ENCODE peak calls at places on chromosomes 2 and 18, in nine cellular contexts. One of them, this sample, is unnamed.

GRCh38 chr2:73069855-73070650 is 1.5 kb downstream of the SFXN5 start:
- DNase-seq in progenitor cell of endocrine pancreas: no peak
- DNase-seq in activated CD4-positive, alpha-beta T cell treated with anti-CD3 and anti-CD28 coated beads, Interleukin-2, amount 50 U/mL, for 24 hours: no peak
- DNase-seq in effector CD4-positive, alpha-beta T cell: no peak
- DNase-seq in HTR-8/SVneo: no peak
- DNase-seq in WERI-Rb-1: no peak
- DNase-seq in stimulated activated CD4-positive, alpha-beta T cell treated with anti-CD3 and anti-CD28 coated beads, TNF-alpha, amount 100 ng/mL, for 4 hours: no peak
- DNase-seq in ELR: peak
- DNase-seq in RWPE2: no peak
- DNase-seq in this sample: no peak

GRCh38 chr2:205852457-205852856 is 170.2 kb downstream of the NRP2 start:
- DNase-seq in stimulated activated CD4-positive, alpha-beta T cell treated with anti-CD3 and anti-CD28 coated beads, TNF-alpha, amount 100 ng/mL, for 4 hours: no peak
- DNase-seq in HTR-8/SVneo: no peak
- DNase-seq in effector CD4-positive, alpha-beta T cell: no peak
- DNase-seq in ELR: no peak
- DNase-seq in activated CD4-positive, alpha-beta T cell treated with anti-CD3 and anti-CD28 coated beads, Interleukin-2, amount 50 U/mL, for 24 hours: no peak
- DNase-seq in progenitor cell of endocrine pancreas: no peak
- DNase-seq in RWPE2: no peak
- DNase-seq in WERI-Rb-1: no peak
- DNase-seq in this sample: no peak

GRCh38 chr18:44731160-44731865 is 50.6 kb downstream of the SETBP1 start:
- DNase-seq in stimulated activated CD4-positive, alpha-beta T cell treated with anti-CD3 and anti-CD28 coated beads, TNF-alpha, amount 100 ng/mL, for 4 hours: no peak
- DNase-seq in ELR: no peak
- DNase-seq in effector CD4-positive, alpha-beta T cell: no peak
- DNase-seq in HTR-8/SVneo: no peak
- DNase-seq in progenitor cell of endocrine pancreas: no peak
- DNase-seq in WERI-Rb-1: no peak
- DNase-seq in RWPE2: no peak
- DNase-seq in activated CD4-positive, alpha-beta T cell treated with anti-CD3 and anti-CD28 coated beads, Interleukin-2, amount 50 U/mL, for 24 hours: no peak
- DNase-seq in this sample: no peak

GRCh38 chr2:223888251-223888650 is 50.9 kb upstream of the AP1S3 start:
- DNase-seq in progenitor cell of endocrine pancreas: no peak
- DNase-seq in ELR: no peak
- DNase-seq in stimulated activated CD4-positive, alpha-beta T cell treated with anti-CD3 and anti-CD28 coated beads, TNF-alpha, amount 100 ng/mL, for 4 hours: no peak
- DNase-seq in activated CD4-positive, alpha-beta T cell treated with anti-CD3 and anti-CD28 coated beads, Interleukin-2, amount 50 U/mL, for 24 hours: no peak
- DNase-seq in RWPE2: no peak
- DNase-seq in WERI-Rb-1: no peak
- DNase-seq in effector CD4-positive, alpha-beta T cell: no peak
- DNase-seq in HTR-8/SVneo: no peak
- DNase-seq in this sample: no peak

GRCh38 chr2:45826889-45827635 is 175.6 kb downstream of the PRKCE start:
- DNase-seq in HTR-8/SVneo: no peak
- DNase-seq in RWPE2: no peak
- DNase-seq in WERI-Rb-1: no peak
- DNase-seq in effector CD4-positive, alpha-beta T cell: no peak
- DNase-seq in progenitor cell of endocrine pancreas: no peak
- DNase-seq in activated CD4-positive, alpha-beta T cell treated with anti-CD3 and anti-CD28 coated beads, Interleukin-2, amount 50 U/mL, for 24 hours: no peak
- DNase-seq in ELR: peak
- DNase-seq in stimulated activated CD4-positive, alpha-beta T cell treated with anti-CD3 and anti-CD28 coated beads, TNF-alpha, amount 100 ng/mL, for 4 hours: no peak
- DNase-seq in this sample: no peak

GRCh38 chr2:180971811-180972210 is 8.6 kb upstream of the UBE2E3 start:
- DNase-seq in stimulated activated CD4-positive, alpha-beta T cell treated with anti-CD3 and anti-CD28 coated beads, TNF-alpha, amount 100 ng/mL, for 4 hours: no peak
- DNase-seq in WERI-Rb-1: no peak
- DNase-seq in HTR-8/SVneo: no peak
- DNase-seq in ELR: no peak
- DNase-seq in effector CD4-positive, alpha-beta T cell: no peak
- DNase-seq in activated CD4-positive, alpha-beta T cell treated with anti-CD3 and anti-CD28 coated beads, Interleukin-2, amount 50 U/mL, for 24 hours: no peak
- DNase-seq in RWPE2: no peak
- DNase-seq in progenitor cell of endocrine pancreas: no peak
- DNase-seq in this sample: no peak

GRCh38 chr2:223768179-223768578 is 69.2 kb downstream of the AP1S3 start:
- DNase-seq in stimulated activated CD4-positive, alpha-beta T cell treated with anti-CD3 and anti-CD28 coated beads, TNF-alpha, amount 100 ng/mL, for 4 hours: no peak
- DNase-seq in HTR-8/SVneo: no peak
- DNase-seq in ELR: no peak
- DNase-seq in activated CD4-positive, alpha-beta T cell treated with anti-CD3 and anti-CD28 coated beads, Interleukin-2, amount 50 U/mL, for 24 hours: no peak
- DNase-seq in effector CD4-positive, alpha-beta T cell: no peak
- DNase-seq in progenitor cell of endocrine pancreas: no peak
- DNase-seq in RWPE2: no peak
- DNase-seq in WERI-Rb-1: no peak
- DNase-seq in this sample: no peak

GRCh38 chr2:148529745-148530144 is 114.8 kb upstream of the EPC2 start:
- DNase-seq in progenitor cell of endocrine pancreas: no peak
- DNase-seq in effector CD4-positive, alpha-beta T cell: no peak
- DNase-seq in HTR-8/SVneo: no peak
- DNase-seq in ELR: no peak
- DNase-seq in activated CD4-positive, alpha-beta T cell treated with anti-CD3 and anti-CD28 coated beads, Interleukin-2, amount 50 U/mL, for 24 hours: no peak
- DNase-seq in stimulated activated CD4-positive, alpha-beta T cell treated with anti-CD3 and anti-CD28 coated beads, TNF-alpha, amount 100 ng/mL, for 4 hours: no peak
- DNase-seq in WERI-Rb-1: no peak
- DNase-seq in RWPE2: no peak
- DNase-seq in this sample: no peak

GRCh38 chr2:239881031-239881471 is 144.1 kb downstream of the NDUFA10 start:
- DNase-seq in RWPE2: no peak
- DNase-seq in activated CD4-positive, alpha-beta T cell treated with anti-CD3 and anti-CD28 coated beads, Interleukin-2, amount 50 U/mL, for 24 hours: no peak
- DNase-seq in ELR: no peak
- DNase-seq in HTR-8/SVneo: no peak
- DNase-seq in progenitor cell of endocrine pancreas: no peak
- DNase-seq in WERI-Rb-1: no peak
- DNase-seq in stimulated activated CD4-positive, alpha-beta T cell treated with anti-CD3 and anti-CD28 coated beads, TNF-alpha, amount 100 ng/mL, for 4 hours: no peak
- DNase-seq in effector CD4-positive, alpha-beta T cell: no peak
- DNase-seq in this sample: no peak

GRCh38 chr18:57833441-57834101 is 30.5 kb upstream of the ATP8B1 start:
- DNase-seq in activated CD4-positive, alpha-beta T cell treated with anti-CD3 and anti-CD28 coated beads, Interleukin-2, amount 50 U/mL, for 24 hours: peak
- DNase-seq in ELR: peak
- DNase-seq in WERI-Rb-1: no peak
- DNase-seq in RWPE2: no peak
- DNase-seq in progenitor cell of endocrine pancreas: no peak
- DNase-seq in stimulated activated CD4-positive, alpha-beta T cell treated with anti-CD3 and anti-CD28 coated beads, TNF-alpha, amount 100 ng/mL, for 4 hours: no peak
- DNase-seq in effector CD4-positive, alpha-beta T cell: no peak
- DNase-seq in HTR-8/SVneo: no peak
- DNase-seq in this sample: no peak

GRCh38 chr2:167814881-167815718 is 432.3 kb downstream of the STK39 start:
- DNase-seq in activated CD4-positive, alpha-beta T cell treated with anti-CD3 and anti-CD28 coated beads, Interleukin-2, amount 50 U/mL, for 24 hours: no peak
- DNase-seq in WERI-Rb-1: no peak
- DNase-seq in ELR: no peak
- DNase-seq in effector CD4-positive, alpha-beta T cell: no peak
- DNase-seq in progenitor cell of endocrine pancreas: no peak
- DNase-seq in RWPE2: no peak
- DNase-seq in HTR-8/SVneo: no peak
- DNase-seq in stimulated activated CD4-positive, alpha-beta T cell treated with anti-CD3 and anti-CD28 coated beads, TNF-alpha, amount 100 ng/mL, for 4 hours: no peak
- DNase-seq in this sample: no peak

GRCh38 chr2:240169486-240170353 is 29.3 kb upstream of the OTOS start:
- DNase-seq in stimulated activated CD4-positive, alpha-beta T cell treated with anti-CD3 and anti-CD28 coated beads, TNF-alpha, amount 100 ng/mL, for 4 hours: no peak
- DNase-seq in WERI-Rb-1: no peak
- DNase-seq in HTR-8/SVneo: no peak
- DNase-seq in activated CD4-positive, alpha-beta T cell treated with anti-CD3 and anti-CD28 coated beads, Interleukin-2, amount 50 U/mL, for 24 hours: no peak
- DNase-seq in RWPE2: peak
- DNase-seq in effector CD4-positive, alpha-beta T cell: no peak
- DNase-seq in progenitor cell of endocrine pancreas: no peak
- DNase-seq in ELR: no peak
- DNase-seq in this sample: no peak

GRCh38 chr18:9741821-9742541 is 33.9 kb downstream of the RAB31 start:
- DNase-seq in stimulated activated CD4-positive, alpha-beta T cell treated with anti-CD3 and anti-CD28 coated beads, TNF-alpha, amount 100 ng/mL, for 4 hours: no peak
- DNase-seq in progenitor cell of endocrine pancreas: no peak
- DNase-seq in activated CD4-positive, alpha-beta T cell treated with anti-CD3 and anti-CD28 coated beads, Interleukin-2, amount 50 U/mL, for 24 hours: no peak
- DNase-seq in RWPE2: no peak
- DNase-seq in HTR-8/SVneo: no peak
- DNase-seq in WERI-Rb-1: no peak
- DNase-seq in effector CD4-positive, alpha-beta T cell: no peak
- DNase-seq in ELR: peak
- DNase-seq in this sample: no peak

GRCh38 chr2:64359892-64360657 is 93.9 kb upstream of the LGALSL start:
- DNase-seq in HTR-8/SVneo: peak
- DNase-seq in progenitor cell of endocrine pancreas: no peak
- DNase-seq in RWPE2: peak
- DNase-seq in effector CD4-positive, alpha-beta T cell: no peak
- DNase-seq in activated CD4-positive, alpha-beta T cell treated with anti-CD3 and anti-CD28 coated beads, Interleukin-2, amount 50 U/mL, for 24 hours: peak
- DNase-seq in ELR: peak
- DNase-seq in stimulated activated CD4-positive, alpha-beta T cell treated with anti-CD3 and anti-CD28 coated beads, TNF-alpha, amount 100 ng/mL, for 4 hours: peak
- DNase-seq in WERI-Rb-1: no peak
- DNase-seq in this sample: no peak

GRCh38 chr2:240886678-240887574 is 9.0 kb downstream of the MAB21L4 start:
- DNase-seq in RWPE2: peak
- DNase-seq in progenitor cell of endocrine pancreas: no peak
- DNase-seq in WERI-Rb-1: no peak
- DNase-seq in ELR: no peak
- DNase-seq in activated CD4-positive, alpha-beta T cell treated with anti-CD3 and anti-CD28 coated beads, Interleukin-2, amount 50 U/mL, for 24 hours: no peak
- DNase-seq in HTR-8/SVneo: no peak
- DNase-seq in effector CD4-positive, alpha-beta T cell: no peak
- DNase-seq in stimulated activated CD4-positive, alpha-beta T cell treated with anti-CD3 and anti-CD28 coated beads, TNF-alpha, amount 100 ng/mL, for 4 hours: no peak
- DNase-seq in this sample: no peak

GRCh38 chr2:113700186-113700841 is 56.1 kb downstream of the SLC35F5 start:
- DNase-seq in activated CD4-positive, alpha-beta T cell treated with anti-CD3 and anti-CD28 coated beads, Interleukin-2, amount 50 U/mL, for 24 hours: peak
- DNase-seq in effector CD4-positive, alpha-beta T cell: peak
- DNase-seq in progenitor cell of endocrine pancreas: no peak
- DNase-seq in HTR-8/SVneo: no peak
- DNase-seq in WERI-Rb-1: peak
- DNase-seq in ELR: peak
- DNase-seq in RWPE2: no peak
- DNase-seq in stimulated activated CD4-positive, alpha-beta T cell treated with anti-CD3 and anti-CD28 coated beads, TNF-alpha, amount 100 ng/mL, for 4 hours: no peak
- DNase-seq in this sample: peak

GRCh38 chr2:171550613-171551012 is 28.3 kb downstream of the CYBRD1 start:
- DNase-seq in progenitor cell of endocrine pancreas: no peak
- DNase-seq in activated CD4-positive, alpha-beta T cell treated with anti-CD3 and anti-CD28 coated beads, Interleukin-2, amount 50 U/mL, for 24 hours: no peak
- DNase-seq in RWPE2: no peak
- DNase-seq in WERI-Rb-1: no peak
- DNase-seq in effector CD4-positive, alpha-beta T cell: no peak
- DNase-seq in stimulated activated CD4-positive, alpha-beta T cell treated with anti-CD3 and anti-CD28 coated beads, TNF-alpha, amount 100 ng/mL, for 4 hours: no peak
- DNase-seq in ELR: peak
- DNase-seq in HTR-8/SVneo: peak
- DNase-seq in this sample: no peak

GRCh38 chr2:12543452-12544220 is 173.1 kb upstream of the TRIB2 start:
- DNase-seq in WERI-Rb-1: no peak
- DNase-seq in HTR-8/SVneo: no peak
- DNase-seq in ELR: no peak
- DNase-seq in activated CD4-positive, alpha-beta T cell treated with anti-CD3 and anti-CD28 coated beads, Interleukin-2, amount 50 U/mL, for 24 hours: no peak
- DNase-seq in progenitor cell of endocrine pancreas: no peak
- DNase-seq in stimulated activated CD4-positive, alpha-beta T cell treated with anti-CD3 and anti-CD28 coated beads, TNF-alpha, amount 100 ng/mL, for 4 hours: no peak
- DNase-seq in RWPE2: no peak
- DNase-seq in effector CD4-positive, alpha-beta T cell: no peak
- DNase-seq in this sample: no peak

GRCh38 chr18:23587220-23587642 is 925 bp upstream of the NPC1 start:
- DNase-seq in RWPE2: no peak
- DNase-seq in stimulated activated CD4-positive, alpha-beta T cell treated with anti-CD3 and anti-CD28 coated beads, TNF-alpha, amount 100 ng/mL, for 4 hours: no peak
- DNase-seq in HTR-8/SVneo: no peak
- DNase-seq in ELR: no peak
- DNase-seq in activated CD4-positive, alpha-beta T cell treated with anti-CD3 and anti-CD28 coated beads, Interleukin-2, amount 50 U/mL, for 24 hours: no peak
- DNase-seq in WERI-Rb-1: no peak
- DNase-seq in effector CD4-positive, alpha-beta T cell: no peak
- DNase-seq in progenitor cell of endocrine pancreas: no peak
- DNase-seq in this sample: no peak

GRCh38 chr18:66560092-66560491 is 43.8 kb downstream of the CDH19 start:
- DNase-seq in effector CD4-positive, alpha-beta T cell: no peak
- DNase-seq in stimulated activated CD4-positive, alpha-beta T cell treated with anti-CD3 and anti-CD28 coated beads, TNF-alpha, amount 100 ng/mL, for 4 hours: no peak
- DNase-seq in RWPE2: no peak
- DNase-seq in activated CD4-positive, alpha-beta T cell treated with anti-CD3 and anti-CD28 coated beads, Interleukin-2, amount 50 U/mL, for 24 hours: no peak
- DNase-seq in ELR: peak
- DNase-seq in HTR-8/SVneo: no peak
- DNase-seq in progenitor cell of endocrine pancreas: no peak
- DNase-seq in WERI-Rb-1: no peak
- DNase-seq in this sample: no peak

GRCh38 chr2:96737831-96738230 is 2.0 kb downstream of the LMAN2L start:
- DNase-seq in effector CD4-positive, alpha-beta T cell: no peak
- DNase-seq in stimulated activated CD4-positive, alpha-beta T cell treated with anti-CD3 and anti-CD28 coated beads, TNF-alpha, amount 100 ng/mL, for 4 hours: no peak
- DNase-seq in progenitor cell of endocrine pancreas: no peak
- DNase-seq in RWPE2: no peak
- DNase-seq in activated CD4-positive, alpha-beta T cell treated with anti-CD3 and anti-CD28 coated beads, Interleukin-2, amount 50 U/mL, for 24 hours: no peak
- DNase-seq in WERI-Rb-1: no peak
- DNase-seq in HTR-8/SVneo: no peak
- DNase-seq in ELR: no peak
- DNase-seq in this sample: no peak

GRCh38 chr2:25758348-25758747 is 85.0 kb upstream of the DTNB start:
- DNase-seq in effector CD4-positive, alpha-beta T cell: no peak
- DNase-seq in RWPE2: no peak
- DNase-seq in ELR: no peak
- DNase-seq in WERI-Rb-1: no peak
- DNase-seq in HTR-8/SVneo: no peak
- DNase-seq in activated CD4-positive, alpha-beta T cell treated with anti-CD3 and anti-CD28 coated beads, Interleukin-2, amount 50 U/mL, for 24 hours: no peak
- DNase-seq in stimulated activated CD4-positive, alpha-beta T cell treated with anti-CD3 and anti-CD28 coated beads, TNF-alpha, amount 100 ng/mL, for 4 hours: no peak
- DNase-seq in progenitor cell of endocrine pancreas: no peak
- DNase-seq in this sample: no peak

GRCh38 chr2:202035089-202035940 is 1.7 kb downstream of the FZD7 start:
- DNase-seq in WERI-Rb-1: no peak
- DNase-seq in stimulated activated CD4-positive, alpha-beta T cell treated with anti-CD3 and anti-CD28 coated beads, TNF-alpha, amount 100 ng/mL, for 4 hours: no peak
- DNase-seq in HTR-8/SVneo: no peak
- DNase-seq in progenitor cell of endocrine pancreas: peak
- DNase-seq in activated CD4-positive, alpha-beta T cell treated with anti-CD3 and anti-CD28 coated beads, Interleukin-2, amount 50 U/mL, for 24 hours: no peak
- DNase-seq in RWPE2: no peak
- DNase-seq in effector CD4-positive, alpha-beta T cell: no peak
- DNase-seq in ELR: peak
- DNase-seq in this sample: no peak

GRCh38 chr2:25491966-25492532 is 150.3 kb upstream of the DNMT3A start:
- DNase-seq in ELR: peak
- DNase-seq in stimulated activated CD4-positive, alpha-beta T cell treated with anti-CD3 and anti-CD28 coated beads, TNF-alpha, amount 100 ng/mL, for 4 hours: no peak
- DNase-seq in RWPE2: no peak
- DNase-seq in activated CD4-positive, alpha-beta T cell treated with anti-CD3 and anti-CD28 coated beads, Interleukin-2, amount 50 U/mL, for 24 hours: no peak
- DNase-seq in effector CD4-positive, alpha-beta T cell: no peak
- DNase-seq in HTR-8/SVneo: no peak
- DNase-seq in WERI-Rb-1: peak
- DNase-seq in progenitor cell of endocrine pancreas: no peak
- DNase-seq in this sample: no peak